ENCODE peak calls at places on chromosomes 13 and 19, in four cellular contexts. V is osteocyte; Q is activated T-helper 1 cell treated with anti-CD3 and anti-CD28 coated beads, Interleukin-12 subunit alpha, Interleukin-12 subunit beta, Interleukin-2, Interleukin-4 antibody, amounts not matched to agents 30 ng/mL and 10 ng/mL and 1 ng/mL, durations not matched to agents 14 hours and 24 hours and 36 hours; Z is choroid plexus epithelial cell. R is an unnamed sample.

GRCh38 chr19:35107541-35107939 is 8.1 kb upstream of the FXYD3 start:
- DNase-seq in V (no peak), Q (no peak), Z (peak), R (no peak)

GRCh38 chr19:33564836-33565338 is 43.3 kb upstream of the PEPD start:
- DNase-seq in V (no peak), Q (no peak), Z (no peak), R (no peak)

GRCh38 chr19:38970664-38971532 is 4.6 kb downstream of the FBXO17 start:
- DNase-seq in V (no peak), Q (no peak), Z (peak), R (no peak)

GRCh38 chr19:38665950-38666661 is 18.7 kb downstream of the ACTN4 start:
- DNase-seq in V (no peak), Q (no peak), Z (no peak), R (no peak)

GRCh38 chr19:54432144-54432738 is 16.8 kb upstream of the LENG8 start:
- DNase-seq in V (no peak), Q (no peak), Z (no peak), R (no peak)

GRCh38 chr19:3325451-3325850 is 40.9 kb upstream of the NFIC start:
- DNase-seq in V (no peak), Q (no peak), Z (no peak), R (no peak)

GRCh38 chr19:2719910-2720776 is 1.0 kb downstream of the DIRAS1 start:
- DNase-seq in V (no peak), Q (no peak), Z (peak), R (no peak)

GRCh38 chr19:55304279-55304978 is 20.6 kb downstream of the BRSK1 start:
- DNase-seq in V (no peak), Q (no peak), Z (peak), R (no peak)

GRCh38 chr13:32340917-32341316 is 25.6 kb downstream of the BRCA2 start:
- DNase-seq in V (no peak), Q (no peak), Z (no peak), R (no peak)

GRCh38 chr13:109687559-109688448 is 98.6 kb downstream of the IRS2 start:
- DNase-seq in V (no peak), Q (no peak), Z (no peak), R (no peak)

GRCh38 chr19:32822916-32823746 is 46.4 kb downstream of the SLC7A9 start:
- DNase-seq in V (no peak), Q (no peak), Z (no peak), R (no peak)

GRCh38 chr13:65470781-65471180 is 1759.4 kb downstream of the PCDH9 start:
- DNase-seq in V (no peak), Q (no peak), Z (peak), R (no peak)

GRCh38 chr13:111474136-111475002 is 153.9 kb downstream of the TEX29 start:
- DNase-seq in V (peak), Q (no peak), Z (peak), R (no peak)

GRCh38 chr13:91165758-91166157 is 181.7 kb upstream of the MIR17HG start:
- DNase-seq in V (no peak), Q (no peak), Z (no peak), R (no peak)

GRCh38 chr13:90918551-90918950 is 428.9 kb upstream of the MIR17HG start:
- DNase-seq in V (no peak), Q (no peak), Z (peak), R (no peak)

GRCh38 chr19:46515879-46516350 is 20.2 kb upstream of the PNMA8B start:
- DNase-seq in V (no peak), Q (no peak), Z (peak), R (no peak)

GRCh38 chr19:20351244-20351643 is 184.2 kb downstream of the ZNF486 start:
- DNase-seq in V (no peak), Q (no peak), Z (no peak), R (no peak)

GRCh38 chr13:23969672-23970071 is 72.4 kb upstream of the C1QTNF9B start:
- DNase-seq in V (no peak), Q (no peak), Z (peak), R (no peak)

GRCh38 chr19:23822735-23823134 is 64.0 kb upstream of the ZNF681 start:
- DNase-seq in V (no peak), Q (no peak), Z (no peak), R (no peak)

GRCh38 chr19:17309962-17310461 is 649 bp downstream of the DDA1 start:
- DNase-seq in V (no peak), Q (no peak), Z (no peak), R (no peak)

GRCh38 chr19:32873560-32873959 is 4.0 kb upstream of the SLC7A9 start:
- DNase-seq in V (peak), Q (no peak), Z (no peak), R (no peak)

GRCh38 chr19:342801-343421 is 1.7 kb downstream of the MIER2 start:
- DNase-seq in V (no peak), Q (no peak), Z (peak), R (no peak)

GRCh38 chr13:42113478-42113877 is 65.0 kb downstream of the DGKH start:
- DNase-seq in V (no peak), Q (no peak), Z (no peak), R (no peak)

GRCh38 chr19:4007836-4008539 is 452 bp downstream of the PIAS4 start:
- DNase-seq in V (no peak), Q (peak), Z (peak), R (no peak)

GRCh38 chr19:1172353-1173159 is 1.5 kb downstream of the SBNO2 start:
- DNase-seq in V (no peak), Q (no peak), Z (peak), R (no peak)

GRCh38 chr19:11693505-11694499 is 44.9 kb downstream of the ZNF823 start:
- DNase-seq in V (no peak), Q (no peak), Z (peak), R (no peak)

GRCh38 chr13:23445794-23446193 is 12.3 kb upstream of the SACS start:
- DNase-seq in V (no peak), Q (no peak), Z (no peak), R (no peak)

GRCh38 chr13:22846551-22846950 is 334.2 kb upstream of the SGCG start:
- DNase-seq in V (no peak), Q (no peak), Z (no peak), R (no peak)

GRCh38 chr13:107450931-107451330 is 764.4 kb downstream of the LIG4 start:
- DNase-seq in V (peak), Q (no peak), Z (peak), R (no peak)

GRCh38 chr19:1019980-1020867 is 699 bp downstream of the TMEM259 start:
- DNase-seq in V (no peak), Q (no peak), Z (no peak), R (no peak)

GRCh38 chr13:76527041-76527440 is 359.2 kb downstream of the KCTD12 start:
- DNase-seq in V (no peak), Q (no peak), Z (no peak), R (no peak)

GRCh38 chr19:49643466-49643865 is 1.5 kb downstream of the SCAF1 start:
- DNase-seq in V (no peak), Q (no peak), Z (no peak), R (no peak)

GRCh38 chr19:51548213-51548651 is 16.8 kb upstream of the SIGLEC6 start:
- DNase-seq in V (peak), Q (no peak), Z (no peak), R (no peak)

GRCh38 chr19:6752257-6753177 is 13.0 kb downstream of the TRIP10 start:
- DNase-seq in V (no peak), Q (no peak), Z (no peak), R (no peak)

GRCh38 chr19:4844348-4845179 is 13.1 kb upstream of the TICAM1 start:
- DNase-seq in V (no peak), Q (no peak), Z (peak), R (no peak)

GRCh38 chr13:113876341-113877148 is 12.7 kb upstream of the GAS6 start:
- DNase-seq in V (peak), Q (no peak), Z (no peak), R (peak)

GRCh38 chr19:1475751-1476437 is 3.1 kb downstream of the C19orf25 start:
- DNase-seq in V (no peak), Q (no peak), Z (no peak), R (no peak)

GRCh38 chr13:99743079-99743478 is 228.5 kb downstream of the ZIC5 start:
- DNase-seq in V (no peak), Q (no peak), Z (no peak), R (no peak)

GRCh38 chr19:48271531-48272151 is 1.8 kb downstream of the ZNF114 start:
- DNase-seq in V (no peak), Q (no peak), Z (peak), R (no peak)

GRCh38 chr19:48741222-48741999 is 1.0 kb upstream of the RASIP1 start:
- DNase-seq in V (no peak), Q (no peak), Z (no peak), R (no peak)

R was measured in vagina.